ENCODE peak calls at places on chromosomes 5 and 9, in four cellular contexts. D is glutamatergic neuron; U is RPMI8226; V is CD8-positive, alpha-beta memory T cell. M is an unnamed sample.

GRCh38 chr5:145362261-145362660 is 472.9 kb downstream of the PRELID2 start:
- DNase-seq in D (no peak), U (no peak), V (no peak), M (no peak)

GRCh38 chr5:89034588-89034987 is 151.6 kb upstream of the MEF2C start:
- DNase-seq in D (no peak), U (no peak), V (no peak), M (no peak)

GRCh38 chr5:88675758-88676636 is 207.0 kb downstream of the MEF2C start:
- DNase-seq in D (peak; percentile 88), U (peak; percentile 94), V (no peak), M (peak; percentile 85)

GRCh38 chr9:81693639-81694378 is 4.5 kb upstream of the TLE1 start:
- DNase-seq in D (no peak), U (no peak), V (no peak), M (no peak)

GRCh38 chr5:68242743-68243142 is 27.2 kb downstream of the PIK3R1 start:
- DNase-seq in D (no peak), U (no peak), V (no peak), M (no peak)

GRCh38 chr9:115250646-115251045 is 132.7 kb upstream of the TNC start:
- DNase-seq in D (no peak), U (no peak), V (no peak), M (no peak)

GRCh38 chr9:107894572-107895261 is 405.1 kb upstream of the KLF4 start:
- DNase-seq in D (no peak), U (no peak), V (no peak), M (no peak)

GRCh38 chr5:147906326-147907095 is at the start of gene C5orf46:
- DNase-seq in D (no peak), U (no peak), V (no peak), M (no peak)

GRCh38 chr9:76677481-76678055 is 86.7 kb upstream of the PCA3 start:
- DNase-seq in D (no peak), U (no peak), V (no peak), M (peak; percentile 30)

GRCh38 chr5:38540348-38540747 is 16.1 kb downstream of the LIFR start:
- DNase-seq in D (no peak), U (no peak), V (no peak), M (no peak)

GRCh38 chr5:94376672-94377345 is 241.6 kb downstream of the KIAA0825 start:
- DNase-seq in D (no peak), U (no peak), V (no peak), M (no peak)

GRCh38 chr5:44842491-44843282 is 33.9 kb downstream of the MRPS30 start:
- DNase-seq in D (no peak), U (no peak), V (no peak), M (no peak)

GRCh38 chr5:142611154-142611553 is 74.7 kb downstream of the FGF1 start:
- DNase-seq in D (peak; percentile 85), U (peak; percentile 64), V (peak; percentile 42), M (peak; percentile 95)

GRCh38 chr5:91189480-91190332 is 193.4 kb downstream of the ARRDC3 start:
- DNase-seq in D (no peak), U (peak; percentile 13), V (no peak), M (peak; percentile 85)

GRCh38 chr9:93239526-93239925 is 55.6 kb downstream of the WNK2 start:
- DNase-seq in D (no peak), U (no peak), V (no peak), M (no peak)

GRCh38 chr9:6109986-6110385 is 94.6 kb upstream of the RANBP6 start:
- DNase-seq in D (no peak), U (no peak), V (no peak), M (no peak)

GRCh38 chr5:160133071-160133917 is 14.0 kb upstream of the PWWP2A start:
- DNase-seq in D (peak; percentile 27), U (no peak), V (no peak), M (peak; percentile 78)

GRCh38 chr5:142644127-142644526 is 41.8 kb downstream of the FGF1 start:
- DNase-seq in D (no peak), U (no peak), V (no peak), M (no peak)

GRCh38 chr9:4743131-4743875 is 2.3 kb upstream of the AK3 start:
- DNase-seq in D (no peak), U (no peak), V (no peak), M (no peak)

GRCh38 chr9:2622361-2623045 is 916 bp downstream of the VLDLR start:
- DNase-seq in D (peak; percentile 57), U (peak; percentile 36), V (no peak), M (peak; percentile 18)

M was measured in adrenal gland.